ENCODE peak calls at places on chromosomes 7 and 10, in six cellular contexts. One of them, this sample, is unnamed.
A peak's percentile ranks its signal among the peaks of the same experiment; 100 is the strongest.

GRCh38 chr10:27153855-27154198 is 357 bp downstream of the YME1L1 start:
- DNase-seq in effector memory CD4-positive, alpha-beta T cell: no peak
- DNase-seq in RWPE2: no peak
- DNase-seq in prostate gland: peak; percentile 16
- DNase-seq in mesendoderm: peak; percentile 47
- DNase-seq in esophagus muscularis mucosa: no peak
- DNase-seq in this sample: no peak

GRCh38 chr10:80473692-80474596 is 19.8 kb downstream of the TSPAN14 start:
- DNase-seq in effector memory CD4-positive, alpha-beta T cell: no peak
- DNase-seq in RWPE2: no peak
- DNase-seq in prostate gland: no peak
- DNase-seq in mesendoderm: no peak
- DNase-seq in esophagus muscularis mucosa: no peak
- DNase-seq in this sample: no peak

GRCh38 chr7:134654104-134654775 is 7.6 kb downstream of the BPGM start:
- DNase-seq in effector memory CD4-positive, alpha-beta T cell: no peak
- DNase-seq in RWPE2: no peak
- DNase-seq in prostate gland: no peak
- DNase-seq in mesendoderm: no peak
- DNase-seq in esophagus muscularis mucosa: no peak
- DNase-seq in this sample: no peak

GRCh38 chr10:91077549-91078017 is 142.9 kb upstream of the PCGF5 start:
- DNase-seq in effector memory CD4-positive, alpha-beta T cell: no peak
- DNase-seq in RWPE2: no peak
- DNase-seq in prostate gland: peak; percentile 67
- DNase-seq in mesendoderm: no peak
- DNase-seq in esophagus muscularis mucosa: peak; percentile 87
- DNase-seq in this sample: no peak

GRCh38 chr7:80884511-80885195 is 34.2 kb downstream of the SEMA3C start:
- DNase-seq in effector memory CD4-positive, alpha-beta T cell: no peak
- DNase-seq in RWPE2: no peak
- DNase-seq in prostate gland: no peak
- DNase-seq in mesendoderm: peak; percentile 18
- DNase-seq in esophagus muscularis mucosa: no peak
- DNase-seq in this sample: no peak

GRCh38 chr7:92708105-92709042 is 118.2 kb upstream of the FAM133B start:
- DNase-seq in effector memory CD4-positive, alpha-beta T cell: no peak
- DNase-seq in RWPE2: no peak
- DNase-seq in prostate gland: no peak
- DNase-seq in mesendoderm: no peak
- DNase-seq in esophagus muscularis mucosa: no peak
- DNase-seq in this sample: no peak

GRCh38 chr10:47249881-47250280 is 50.1 kb upstream of the GDF10 start:
- DNase-seq in effector memory CD4-positive, alpha-beta T cell: no peak
- DNase-seq in RWPE2: peak; percentile 29
- DNase-seq in prostate gland: no peak
- DNase-seq in mesendoderm: no peak
- DNase-seq in esophagus muscularis mucosa: no peak
- DNase-seq in this sample: no peak

GRCh38 chr7:44463169-44463808 is 27.2 kb downstream of the NUDCD3 start:
- DNase-seq in effector memory CD4-positive, alpha-beta T cell: no peak
- DNase-seq in RWPE2: no peak
- DNase-seq in prostate gland: no peak
- DNase-seq in mesendoderm: no peak
- DNase-seq in esophagus muscularis mucosa: no peak
- DNase-seq in this sample: no peak

GRCh38 chr10:14366760-14367159 is 36.0 kb upstream of the FRMD4A start:
- DNase-seq in effector memory CD4-positive, alpha-beta T cell: no peak
- DNase-seq in RWPE2: no peak
- DNase-seq in prostate gland: no peak
- DNase-seq in mesendoderm: no peak
- DNase-seq in esophagus muscularis mucosa: no peak
- DNase-seq in this sample: no peak

DNA sequence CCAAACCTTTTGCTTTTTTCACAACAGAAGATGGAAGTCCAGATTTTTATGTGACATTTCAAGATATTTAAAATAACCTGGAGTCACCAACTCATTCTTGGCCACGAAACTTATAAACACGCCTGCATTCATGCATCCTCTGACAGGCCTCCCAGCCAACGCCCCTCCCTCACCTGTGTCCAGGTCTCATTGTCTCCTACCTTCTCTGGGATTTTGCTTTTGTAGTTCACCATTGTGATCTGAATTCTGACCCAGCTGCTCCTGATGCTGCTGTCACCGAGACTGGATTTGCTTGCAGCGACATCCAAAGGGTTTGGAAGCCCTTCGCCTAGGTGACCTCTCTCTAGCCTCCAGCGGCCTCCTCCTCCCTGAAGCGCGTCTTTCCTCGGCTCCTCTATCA is 10.8 kb downstream of the ZNF467 start:
- DNase-seq in effector memory CD4-positive, alpha-beta T cell: no peak
- DNase-seq in RWPE2: no peak
- DNase-seq in prostate gland: no peak
- DNase-seq in mesendoderm: no peak
- DNase-seq in esophagus muscularis mucosa: no peak
- DNase-seq in this sample: no peak
- H3K27me3 ChIP-seq in effector memory CD4-positive, alpha-beta T cell: no peaks in the 10 kb centered on the region
- H3K27me3 ChIP-seq in RWPE2: peaks cover 65% of the 10 kb centered on the region
- H3K27me3 ChIP-seq in prostate gland: no peaks in the 10 kb centered on the region
- H3K27me3 ChIP-seq in mesendoderm: peaks cover 51% of the 10 kb centered on the region
- H3K27me3 ChIP-seq in esophagus muscularis mucosa: peaks cover 25% of the 10 kb centered on the region
- H3K27me3 ChIP-seq in this sample: no peaks in the 10 kb centered on the region

DNA sequence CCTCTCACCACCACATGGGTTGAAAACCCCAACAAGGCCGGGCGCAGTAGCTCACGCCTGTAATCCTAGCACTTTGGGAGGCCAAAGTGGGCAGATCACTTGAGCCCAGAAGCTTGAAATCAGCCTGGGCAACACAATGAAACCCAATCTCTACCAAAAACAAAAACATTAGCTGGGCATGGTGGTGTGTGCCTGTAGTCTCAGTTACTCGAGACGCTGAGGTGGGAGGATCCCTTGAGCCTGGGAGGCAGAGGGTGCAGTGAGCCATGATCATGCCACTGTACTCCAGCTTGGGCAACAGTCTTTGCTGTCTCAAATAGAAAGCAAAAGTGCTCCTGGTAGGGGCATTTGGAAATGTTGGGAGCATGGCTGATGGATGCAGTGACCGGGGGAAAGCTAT is 209.6 kb upstream of the PLXNA4 start:
- DNase-seq in effector memory CD4-positive, alpha-beta T cell: no peak
- DNase-seq in RWPE2: no peak
- DNase-seq in prostate gland: no peak
- DNase-seq in mesendoderm: no peak
- DNase-seq in esophagus muscularis mucosa: no peak
- DNase-seq in this sample: no peak
- H3K4me1 ChIP-seq in effector memory CD4-positive, alpha-beta T cell: no peaks in the 10 kb centered on the region
- H3K4me1 ChIP-seq in RWPE2: peaks cover 10% of the 10 kb centered on the region
- H3K4me1 ChIP-seq in prostate gland: no peaks in the 10 kb centered on the region
- H3K4me1 ChIP-seq in mesendoderm: peaks cover 5% of the 10 kb centered on the region
- H3K4me1 ChIP-seq in esophagus muscularis mucosa: no peaks in the 10 kb centered on the region
- H3K4me1 ChIP-seq in this sample: no peaks in the 10 kb centered on the region

GRCh38 chr10:79072041-79072441 is 3.3 kb downstream of the ZMIZ1 start:
- DNase-seq in effector memory CD4-positive, alpha-beta T cell: no peak
- DNase-seq in RWPE2: no peak
- DNase-seq in prostate gland: no peak
- DNase-seq in mesendoderm: no peak
- DNase-seq in esophagus muscularis mucosa: no peak
- DNase-seq in this sample: no peak
- H3K4me3 ChIP-seq in effector memory CD4-positive, alpha-beta T cell: no peak overlapping the region
- H3K4me3 ChIP-seq in RWPE2: no peak overlapping the region
- H3K4me3 ChIP-seq in prostate gland: peak overlapping the region; percentile 92
- H3K4me3 ChIP-seq in mesendoderm: no peak overlapping the region
- H3K4me3 ChIP-seq in esophagus muscularis mucosa: peak overlapping the region; percentile 91
- H3K4me3 ChIP-seq in this sample: no peak overlapping the region

DNA sequence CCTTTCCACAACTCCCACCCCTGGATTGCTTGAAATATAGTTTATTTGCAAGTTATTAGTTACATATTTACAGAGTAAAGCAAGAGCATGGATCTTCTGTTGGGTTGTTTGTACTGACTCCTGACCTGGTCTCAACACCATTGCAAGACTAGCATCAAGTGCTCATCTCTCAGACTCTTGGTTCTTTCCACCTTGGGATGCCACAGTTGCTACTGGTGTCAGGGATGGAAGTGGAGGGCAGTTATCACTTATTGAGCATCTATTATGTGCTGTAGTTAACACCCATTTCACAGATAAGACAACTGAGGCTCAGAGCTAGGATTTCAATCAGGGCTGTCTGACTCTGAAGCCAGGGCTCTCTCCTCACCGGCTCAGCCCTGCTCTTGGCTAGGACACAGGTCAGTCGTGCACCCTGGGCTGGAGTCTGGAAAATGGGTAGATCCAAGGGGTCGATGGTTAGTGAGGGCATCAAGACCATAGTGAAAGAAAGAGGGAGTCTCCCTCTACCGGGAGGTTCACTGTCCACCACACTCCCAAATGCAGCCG is 614 bp upstream of the ADAMTS14 start:
- DNase-seq in effector memory CD4-positive, alpha-beta T cell: no peak
- DNase-seq in RWPE2: no peak
- DNase-seq in prostate gland: no peak
- DNase-seq in mesendoderm: no peak
- DNase-seq in esophagus muscularis mucosa: no peak
- DNase-seq in this sample: no peak
- H3K27me3 ChIP-seq in effector memory CD4-positive, alpha-beta T cell: peaks cover 10% of the 10 kb centered on the region
- H3K27me3 ChIP-seq in RWPE2: peaks cover 5% of the 10 kb centered on the region
- H3K27me3 ChIP-seq in prostate gland: no peaks in the 10 kb centered on the region
- H3K27me3 ChIP-seq in mesendoderm: no peaks in the 10 kb centered on the region
- H3K27me3 ChIP-seq in esophagus muscularis mucosa: peaks cover 53% of the 10 kb centered on the region
- H3K27me3 ChIP-seq in this sample: peaks cover 3% of the 10 kb centered on the region

GRCh38 chr7:2708547-2709310 is 20.7 kb downstream of the AMZ1 start:
- DNase-seq in effector memory CD4-positive, alpha-beta T cell: no peak
- DNase-seq in RWPE2: no peak
- DNase-seq in prostate gland: no peak
- DNase-seq in mesendoderm: no peak
- DNase-seq in esophagus muscularis mucosa: no peak
- DNase-seq in this sample: no peak
- H3K4me1 ChIP-seq in effector memory CD4-positive, alpha-beta T cell: peaks cover 27% of the 10 kb centered on the region
- H3K4me1 ChIP-seq in RWPE2: no peaks in the 10 kb centered on the region
- H3K4me1 ChIP-seq in prostate gland: no peaks in the 10 kb centered on the region
- H3K4me1 ChIP-seq in mesendoderm: peaks cover 4% of the 10 kb centered on the region
- H3K4me1 ChIP-seq in esophagus muscularis mucosa: peaks cover 13% of the 10 kb centered on the region
- H3K4me1 ChIP-seq in this sample: peaks cover 33% of the 10 kb centered on the region

DNA sequence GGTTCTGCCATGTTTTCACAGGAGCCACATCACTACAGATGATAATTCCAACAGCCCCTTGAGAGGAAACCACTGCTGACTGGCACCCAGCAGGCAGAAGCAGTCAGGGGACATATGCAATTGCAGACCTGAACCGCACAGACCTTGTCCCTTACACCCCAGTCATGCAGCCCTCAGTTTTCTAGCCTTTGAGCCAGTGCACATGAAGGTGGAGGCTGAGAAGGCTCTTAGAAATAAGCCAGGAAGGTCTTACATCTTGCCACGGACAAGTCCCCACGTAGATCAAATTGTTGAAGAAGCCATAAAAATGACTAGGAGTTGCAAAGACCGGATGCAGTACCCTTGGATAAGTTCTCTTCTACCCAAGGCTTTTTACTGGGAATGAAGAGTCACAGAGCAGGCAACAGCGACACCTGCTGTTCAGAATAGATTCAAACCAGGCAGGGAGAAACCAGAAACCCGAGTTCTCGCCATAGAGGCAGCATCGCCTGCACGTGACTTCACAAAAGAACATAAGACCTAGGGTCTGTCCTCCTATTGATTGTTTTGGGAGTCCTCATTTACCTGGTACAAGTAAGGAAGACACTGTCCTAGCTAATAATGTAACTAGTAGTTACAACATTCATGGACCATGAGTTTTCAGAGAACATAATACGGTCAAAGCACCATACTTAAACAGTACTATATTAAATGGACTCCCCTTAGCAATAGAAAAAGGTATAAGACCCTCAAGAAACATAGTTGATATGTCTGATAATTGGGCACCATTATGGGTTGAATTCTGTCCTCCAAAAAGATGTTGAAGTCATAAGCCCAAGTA is 11.1 kb downstream of the STEAP1B start:
- DNase-seq in effector memory CD4-positive, alpha-beta T cell: no peak
- DNase-seq in RWPE2: no peak
- DNase-seq in prostate gland: peak; percentile 71
- DNase-seq in mesendoderm: peak; percentile 83
- DNase-seq in esophagus muscularis mucosa: no peak
- DNase-seq in this sample: peak; percentile 26
- H3K4me3 ChIP-seq in effector memory CD4-positive, alpha-beta T cell: no peak overlapping the region
- H3K4me3 ChIP-seq in RWPE2: no peak overlapping the region
- H3K4me3 ChIP-seq in prostate gland: no peak overlapping the region
- H3K4me3 ChIP-seq in mesendoderm: no peak overlapping the region
- H3K4me3 ChIP-seq in esophagus muscularis mucosa: no peak overlapping the region
- H3K4me3 ChIP-seq in this sample: no peak overlapping the region

GRCh38 chr7:128940494-128941322 is 3.0 kb downstream of the IRF5 start:
- DNase-seq in effector memory CD4-positive, alpha-beta T cell: no peak
- DNase-seq in RWPE2: no peak
- DNase-seq in prostate gland: no peak
- DNase-seq in mesendoderm: no peak
- DNase-seq in esophagus muscularis mucosa: no peak
- DNase-seq in this sample: no peak
- H3K27me3 ChIP-seq in effector memory CD4-positive, alpha-beta T cell: no peaks in the 10 kb centered on the region
- H3K27me3 ChIP-seq in RWPE2: no peaks in the 10 kb centered on the region
- H3K27me3 ChIP-seq in prostate gland: no peaks in the 10 kb centered on the region
- H3K27me3 ChIP-seq in mesendoderm: peaks cover 19% of the 10 kb centered on the region
- H3K27me3 ChIP-seq in esophagus muscularis mucosa: peaks cover 61% of the 10 kb centered on the region
- H3K27me3 ChIP-seq in this sample: no peaks in the 10 kb centered on the region

DNA sequence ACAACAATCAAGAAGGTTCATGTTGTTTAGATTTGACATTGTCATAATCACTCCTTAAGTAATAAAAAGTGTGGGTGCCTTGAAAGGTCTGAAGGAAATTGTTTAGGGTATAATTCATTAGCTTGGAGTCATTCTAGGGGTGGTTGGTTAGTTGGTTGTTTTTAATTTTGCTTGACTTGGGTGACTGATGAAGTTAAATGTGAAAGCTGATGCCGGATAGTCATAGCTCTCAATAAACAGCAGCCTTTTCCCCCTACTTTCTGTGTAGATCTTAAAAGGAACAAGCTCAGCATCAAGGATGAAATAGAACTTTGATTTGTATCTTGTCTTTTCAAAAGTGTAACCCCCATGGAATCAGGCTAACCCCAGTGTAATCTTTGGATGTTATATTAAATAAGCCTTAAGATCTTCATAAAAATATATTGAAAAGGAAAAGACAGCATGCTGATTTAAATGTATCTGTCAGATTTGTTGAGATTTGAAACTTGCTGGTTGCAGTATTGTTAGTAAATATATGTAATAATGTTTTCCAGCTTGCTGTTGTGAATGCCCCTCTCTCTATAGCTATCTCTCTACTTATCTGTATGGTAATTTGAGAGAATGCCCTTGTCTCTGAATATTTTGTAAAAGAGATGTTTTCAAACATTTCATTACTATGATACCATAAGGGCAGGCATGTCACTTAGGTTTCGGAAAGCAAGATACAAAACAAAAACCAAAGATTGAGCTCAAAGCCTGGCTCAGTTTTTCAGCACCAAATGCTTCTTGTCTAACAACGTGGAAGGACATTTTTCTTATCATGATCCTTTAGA is 148.5 kb downstream of the ARID5B start:
- DNase-seq in effector memory CD4-positive, alpha-beta T cell: no peak
- DNase-seq in RWPE2: no peak
- DNase-seq in prostate gland: no peak
- DNase-seq in mesendoderm: no peak
- DNase-seq in esophagus muscularis mucosa: no peak
- DNase-seq in this sample: no peak
- H3K4me1 ChIP-seq in effector memory CD4-positive, alpha-beta T cell: peaks cover 57% of the 10 kb centered on the region
- H3K4me1 ChIP-seq in RWPE2: peaks cover 61% of the 10 kb centered on the region
- H3K4me1 ChIP-seq in prostate gland: peaks cover 13% of the 10 kb centered on the region
- H3K4me1 ChIP-seq in mesendoderm: peaks cover 14% of the 10 kb centered on the region
- H3K4me1 ChIP-seq in esophagus muscularis mucosa: peaks cover 78% of the 10 kb centered on the region
- H3K4me1 ChIP-seq in this sample: peaks cover 71% of the 10 kb centered on the region

This sample was measured in naive thymus-derived CD4-positive, alpha-beta T cell.